ENCODE peak calls at places on chromosomes 7 and 10, in seven cellular contexts. D is psoas muscle, G is PC-9, Z is left ventricle myocardium inferior, J is NCI-H774, V is NCI-H187 treated with DMSO at 0.1 percent for 48 hours, T is globus pallidus. N is an unnamed sample.

GRCh38 chr10:128571745-128572144 is 445.5 kb upstream of the MKI67 start:
- DNase-seq in D (no peak), G (no peak), Z (no peak), J (no peak), V (no peak), T (no peak), N (no peak)

GRCh38 chr7:78197447-78197846 is 398.9 kb downstream of the PHTF2 start:
- DNase-seq in D (no peak), G (no peak), Z (no peak), J (no peak), V (no peak), T (no peak), N (no peak)

GRCh38 chr7:140049339-140050024 is 13.3 kb downstream of the PARP12 start:
- DNase-seq in D (no peak), G (peak; percentile 72), Z (no peak), J (peak; percentile 46), V (no peak), T (no peak), N (no peak)

GRCh38 chr7:22596763-22597434 is 96.9 kb upstream of the STEAP1B start:
- DNase-seq in D (no peak), G (no peak), Z (no peak), J (no peak), V (no peak), T (no peak), N (no peak)

GRCh38 chr10:89217057-89217990 is 10.2 kb upstream of the CH25H start:
- DNase-seq in D (peak; percentile 32), G (no peak), Z (peak; percentile 33), J (peak; percentile 6), V (no peak), T (peak; percentile 83), N (peak; percentile 75)

GRCh38 chr10:14659626-14660196 is 115.0 kb downstream of the FAM107B start:
- DNase-seq in D (no peak), G (no peak), Z (no peak), J (no peak), V (no peak), T (peak; percentile 43), N (peak; percentile 39)

GRCh38 chr7:126398851-126399529 is 853.8 kb downstream of the GRM8 start:
- DNase-seq in D (no peak), G (no peak), Z (no peak), J (no peak), V (no peak), T (no peak), N (no peak)

GRCh38 chr7:596071-596818 is 76.6 kb upstream of the PDGFA start:
- DNase-seq in D (no peak), G (no peak), Z (no peak), J (no peak), V (no peak), T (no peak), N (no peak)

GRCh38 chr10:28365840-28366239 is 63.0 kb upstream of the MPP7 start:
- DNase-seq in D (no peak), G (no peak), Z (no peak), J (no peak), V (no peak), T (no peak), N (no peak)

GRCh38 chr7:131111792-131112191 is 215.9 kb upstream of the MKLN1 start:
- DNase-seq in D (no peak), G (no peak), Z (no peak), J (no peak), V (no peak), T (no peak), N (no peak)

GRCh38 chr10:74011016-74011415 is 13.1 kb downstream of the VCL start:
- DNase-seq in D (no peak), G (no peak), Z (no peak), J (no peak), V (no peak), T (no peak), N (peak; percentile 55)

GRCh38 chr7:137213744-137214143 is 129.8 kb downstream of the PTN start:
- DNase-seq in D (no peak), G (no peak), Z (no peak), J (no peak), V (no peak), T (no peak), N (no peak)

GRCh38 chr7:115249080-115249479 is 327.2 kb downstream of the MDFIC start:
- DNase-seq in D (no peak), G (no peak), Z (no peak), J (no peak), V (no peak), T (no peak), N (no peak)

GRCh38 chr7:45920543-45921380 is at the start of gene IGFBP3:
- DNase-seq in D (peak; percentile 63), G (peak; percentile 67), Z (peak; percentile 60), J (peak; percentile 81), V (no peak), T (no peak), N (no peak)

GRCh38 chr10:74786126-74786525 is 40.3 kb upstream of the KAT6B start:
- DNase-seq in D (no peak), G (no peak), Z (no peak), J (peak; percentile 22), V (no peak), T (no peak), N (no peak)

GRCh38 chr7:138666385-138666784 is 34.8 kb downstream of the SVOPL start:
- DNase-seq in D (no peak), G (no peak), Z (no peak), J (no peak), V (no peak), T (peak; percentile 3), N (no peak)

GRCh38 chr7:41705109-41705871 is 2.4 kb upstream of the INHBA start:
- DNase-seq in D (peak; percentile 76), G (peak; percentile 80), Z (peak; percentile 82), J (peak; percentile 78), V (no peak), T (peak; percentile 63), N (peak; percentile 80)

GRCh38 chr10:123007558-123008378 is 827 bp downstream of the IKZF5 start:
- DNase-seq in D (peak; percentile 17), G (peak; percentile 52), Z (no peak), J (no peak), V (no peak), T (peak; percentile 54), N (peak; percentile 65)

GRCh38 chr10:33706191-33706590 is 371.7 kb upstream of the NRP1 start:
- DNase-seq in D (peak; percentile 55), G (no peak), Z (no peak), J (no peak), V (no peak), T (no peak), N (no peak)

GRCh38 chr10:24920907-24921881 is 31.2 kb downstream of the PRTFDC1 start:
- DNase-seq in D (peak; percentile 50), G (no peak), Z (peak; percentile 32), J (no peak), V (no peak), T (peak; percentile 82), N (peak; percentile 71)

GRCh38 chr7:6367701-6368211 is 80.0 kb downstream of the DAGLB start:
- DNase-seq in D (no peak), G (peak; percentile 63), Z (no peak), J (no peak), V (no peak), T (no peak), N (peak; percentile 63)

GRCh38 chr10:96685297-96685696 is 35.0 kb downstream of the PIK3AP1 start:
- DNase-seq in D (no peak), G (no peak), Z (no peak), J (no peak), V (no peak), T (no peak), N (no peak)

GRCh38 chr10:103828587-103829186 is 26.7 kb downstream of the SH3PXD2A start:
- DNase-seq in D (no peak), G (no peak), Z (no peak), J (no peak), V (no peak), T (no peak), N (no peak)

GRCh38 chr7:101342892-101343291 is 19.8 kb upstream of the COL26A1 start:
- DNase-seq in D (no peak), G (no peak), Z (no peak), J (no peak), V (no peak), T (no peak), N (no peak)

GRCh38 chr7:99504281-99504602 is 220 bp upstream of the ZKSCAN5 start:
- DNase-seq in D (no peak), G (peak; percentile 90), Z (no peak), J (no peak), V (no peak), T (no peak), N (no peak)

GRCh38 chr7:106177738-106178592 is 65.9 kb upstream of the SYPL1 start:
- DNase-seq in D (peak; percentile 30), G (no peak), Z (peak; percentile 36), J (no peak), V (no peak), T (no peak), N (no peak)

GRCh38 chr10:103872137-103872933 is 17.0 kb upstream of the SH3PXD2A start:
- DNase-seq in D (peak; percentile 32), G (peak; percentile 85), Z (no peak), J (no peak), V (no peak), T (no peak), N (no peak)

GRCh38 chr7:158278745-158279320 is 308.8 kb downstream of the PTPRN2 start:
- DNase-seq in D (no peak), G (no peak), Z (no peak), J (no peak), V (no peak), T (no peak), N (no peak)

GRCh38 chr10:49387029-49387428 is 8.9 kb downstream of the DRGX start:
- DNase-seq in D (no peak), G (peak; percentile 97), Z (no peak), J (no peak), V (no peak), T (no peak), N (no peak)

GRCh38 chr10:58622286-58622685 is 109.6 kb downstream of the BICC1 start:
- DNase-seq in D (no peak), G (no peak), Z (no peak), J (no peak), V (no peak), T (no peak), N (no peak)

GRCh38 chr10:80535671-80536360 is 1.9 kb upstream of the SH2D4B start:
- DNase-seq in D (peak; percentile 60), G (peak; percentile 57), Z (peak; percentile 65), J (peak; percentile 49), V (no peak), T (peak; percentile 38), N (no peak)

N was measured in KBM-7.